ENCODE peak calls at places on chromosomes 7 and 10, in seven cellular contexts. O is HepG2, J is GM12865, X is PC-9, I is fibroblast of lung, S is spleen, V is lower lobe of right lung. T is an unnamed sample.

GRCh38 chr10:70272925-70273316 is 10.9 kb downstream of the NPFFR1 start:
- DNase-seq in O (no peak), J (peak), X (peak), I (no peak), S (no peak), V (no peak), T (peak)

GRCh38 chr7:79874797-79875196 is 259.8 kb upstream of the GNAI1 start:
- DNase-seq in O (no peak), J (no peak), X (no peak), I (no peak), S (no peak), V (no peak), T (no peak)

GRCh38 chr10:120188950-120189349 is 268.1 kb upstream of the PLPP4 start:
- DNase-seq in O (no peak), J (no peak), X (no peak), I (no peak), S (no peak), V (no peak), T (no peak)

GRCh38 chr7:49775949-49776443 is 2.6 kb downstream of the VWC2 start:
- DNase-seq in O (no peak), J (no peak), X (no peak), I (no peak), S (no peak), V (no peak), T (no peak)

GRCh38 chr7:16318989-16319915 is 102.1 kb downstream of the CRPPA start:
- DNase-seq in O (no peak), J (no peak), X (peak), I (peak), S (no peak), V (no peak), T (no peak)

GRCh38 chr7:130949550-130949949 is 215.5 kb upstream of the KLF14 start:
- DNase-seq in O (no peak), J (no peak), X (no peak), I (no peak), S (no peak), V (no peak), T (no peak)

GRCh38 chr10:3783721-3784432 is 1.1 kb downstream of the KLF6 start:
- DNase-seq in O (peak), J (peak), X (peak), I (peak), S (no peak), V (no peak), T (no peak)

GRCh38 chr7:77757589-77757988 is 40.6 kb downstream of the TMEM60 start:
- DNase-seq in O (no peak), J (peak), X (no peak), I (no peak), S (peak), V (no peak), T (no peak)

GRCh38 chr10:114028425-114028824 is 15.2 kb upstream of the ADRB1 start:
- DNase-seq in O (no peak), J (no peak), X (no peak), I (no peak), S (no peak), V (no peak), T (no peak)

GRCh38 chr10:115624448-115624847 is 531.3 kb downstream of the ATRNL1 start:
- DNase-seq in O (peak), J (no peak), X (no peak), I (peak), S (no peak), V (no peak), T (no peak)

GRCh38 chr7:35036361-35037171 is 719 bp downstream of the DPY19L1 start:
- DNase-seq in O (peak), J (peak), X (peak), I (peak), S (peak), V (peak), T (peak)

GRCh38 chr7:28142650-28143049 is 37.9 kb downstream of the JAZF1 start:
- DNase-seq in O (no peak), J (no peak), X (no peak), I (no peak), S (no peak), V (no peak), T (no peak)

GRCh38 chr7:90579181-90579688 is 16.9 kb upstream of the CDK14 start:
- DNase-seq in O (no peak), J (no peak), X (peak), I (peak), S (no peak), V (no peak), T (no peak)

GRCh38 chr10:132899054-132899750 is 43.2 kb downstream of the CFAP46 start:
- DNase-seq in O (no peak), J (no peak), X (no peak), I (no peak), S (peak), V (peak), T (no peak)

GRCh38 chr10:76647276-76647675 is 990.3 kb downstream of the KCNMA1 start:
- DNase-seq in O (no peak), J (no peak), X (no peak), I (peak), S (no peak), V (no peak), T (no peak)

GRCh38 chr7:82694020-82694419 is 250.4 kb upstream of the CACNA2D1 start:
- DNase-seq in O (no peak), J (no peak), X (no peak), I (peak), S (no peak), V (no peak), T (no peak)

GRCh38 chr7:133139350-133139749 is 57.5 kb upstream of the CHCHD3 start:
- DNase-seq in O (peak), J (peak), X (no peak), I (peak), S (no peak), V (no peak), T (no peak)

GRCh38 chr10:131312261-131312801 is 810 bp upstream of the TCERG1L start:
- DNase-seq in O (no peak), J (no peak), X (no peak), I (no peak), S (peak), V (no peak), T (no peak)
- H3K4me3 ChIP-seq in O (no peak), J (no peak), X (no peak), I (no peak), S (no peak), V (peak), T (no peak)

GRCh38 chr10:110504111-110504735 is 6.5 kb downstream of the DUSP5 start:
- DNase-seq in O (no peak), J (peak), X (no peak), I (peak), S (no peak), V (peak), T (peak)

GRCh38 chr10:110506448-110506847 is 8.7 kb downstream of the DUSP5 start:
- DNase-seq in O (no peak), J (no peak), X (no peak), I (no peak), S (no peak), V (no peak), T (no peak)

GRCh38 chr10:110503528-110504110 is 5.9 kb downstream of the DUSP5 start:
- DNase-seq in O (no peak), J (no peak), X (no peak), I (no peak), S (no peak), V (no peak), T (no peak)

GRCh38 chr10:110507303-110507702 is 9.6 kb downstream of the DUSP5 start:
- DNase-seq in O (no peak), J (no peak), X (no peak), I (no peak), S (no peak), V (no peak), T (no peak)

GRCh38 chr10:110505130-110505815 is 7.6 kb downstream of the DUSP5 start:
- DNase-seq in O (no peak), J (no peak), X (no peak), I (no peak), S (no peak), V (no peak), T (no peak)
- H3K4me3 ChIP-seq in O (no peak), J (no peak), X (no peak), I (no peak), S (no peak), V (no peak), T (no peak)

GRCh38 chr7:44311561-44312495 is 13.6 kb downstream of the CAMK2B start:
- DNase-seq in O (no peak), J (no peak), X (no peak), I (no peak), S (peak), V (no peak), T (no peak)
- H3K4me3 ChIP-seq in O (no peak), J (no peak), X (no peak), I (no peak), S (no peak), V (no peak), T (no peak)

GRCh38 chr7:102039706-102040105 is 222.3 kb downstream of the CUX1 start:
- DNase-seq in O (no peak), J (no peak), X (no peak), I (no peak), S (no peak), V (no peak), T (no peak)
- H3K4me3 ChIP-seq in O (no peak), J (no peak), X (no peak), I (no peak), S (no peak), V (no peak), T (no peak)

GRCh38 chr10:51696251-51696650 is 3.1 kb downstream of the CSTF2T start:
- DNase-seq in O (no peak), J (no peak), X (no peak), I (no peak), S (no peak), V (no peak), T (no peak)
- H3K4me3 ChIP-seq in O (no peak), J (no peak), X (no peak), I (no peak), S (no peak), V (no peak), T (no peak)

DNA sequence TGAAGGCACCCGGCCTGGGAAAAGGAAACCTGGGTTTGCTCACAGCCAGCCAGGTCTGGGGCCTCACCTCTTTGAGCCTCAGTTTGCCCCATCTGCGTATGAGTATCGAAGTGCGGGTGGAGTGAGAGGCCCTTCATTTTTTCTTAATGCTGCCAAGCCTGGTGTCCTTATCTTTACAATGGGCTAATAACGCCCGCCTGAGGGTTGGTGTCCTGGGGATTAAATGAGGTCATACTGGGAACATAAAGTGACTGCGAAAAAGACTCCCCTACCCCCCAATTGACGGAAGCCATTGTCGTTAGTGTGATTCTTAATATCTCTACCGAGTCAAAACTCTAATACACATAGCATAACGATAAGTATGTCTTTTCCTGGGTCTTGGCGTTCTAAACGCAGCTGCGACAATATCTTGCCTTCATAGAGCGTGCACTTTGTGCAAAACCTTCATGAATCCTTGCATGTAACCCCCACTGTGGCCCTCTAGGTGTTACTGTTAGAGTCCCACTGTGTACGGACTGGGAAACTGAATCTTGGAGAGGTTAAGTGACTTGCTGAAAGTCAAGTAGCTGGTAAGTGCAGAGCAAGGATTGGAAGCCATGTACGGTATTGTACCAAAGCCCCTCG is 11.4 kb upstream of the GRB10 start:
- DNase-seq in O (no peak), J (no peak), X (no peak), I (no peak), S (no peak), V (no peak), T (no peak)
- H3K4me3 ChIP-seq in O (peak), J (no peak), X (peak), I (peak), S (peak), V (peak), T (no peak)

GRCh38 chr7:12110425-12110824 is 100.7 kb upstream of the TMEM106B start:
- DNase-seq in O (no peak), J (no peak), X (no peak), I (no peak), S (no peak), V (no peak), T (no peak)

GRCh38 chr7:12107841-12108249 is 103.2 kb upstream of the TMEM106B start:
- DNase-seq in O (peak), J (no peak), X (peak), I (peak), S (no peak), V (no peak), T (no peak)

GRCh38 chr7:12111461-12112405 is 99.4 kb upstream of the TMEM106B start:
- DNase-seq in O (no peak), J (no peak), X (no peak), I (peak), S (peak), V (peak), T (no peak)
- H3K4me3 ChIP-seq in O (no peak), J (no peak), X (no peak), I (no peak), S (no peak), V (peak), T (no peak)

DNA sequence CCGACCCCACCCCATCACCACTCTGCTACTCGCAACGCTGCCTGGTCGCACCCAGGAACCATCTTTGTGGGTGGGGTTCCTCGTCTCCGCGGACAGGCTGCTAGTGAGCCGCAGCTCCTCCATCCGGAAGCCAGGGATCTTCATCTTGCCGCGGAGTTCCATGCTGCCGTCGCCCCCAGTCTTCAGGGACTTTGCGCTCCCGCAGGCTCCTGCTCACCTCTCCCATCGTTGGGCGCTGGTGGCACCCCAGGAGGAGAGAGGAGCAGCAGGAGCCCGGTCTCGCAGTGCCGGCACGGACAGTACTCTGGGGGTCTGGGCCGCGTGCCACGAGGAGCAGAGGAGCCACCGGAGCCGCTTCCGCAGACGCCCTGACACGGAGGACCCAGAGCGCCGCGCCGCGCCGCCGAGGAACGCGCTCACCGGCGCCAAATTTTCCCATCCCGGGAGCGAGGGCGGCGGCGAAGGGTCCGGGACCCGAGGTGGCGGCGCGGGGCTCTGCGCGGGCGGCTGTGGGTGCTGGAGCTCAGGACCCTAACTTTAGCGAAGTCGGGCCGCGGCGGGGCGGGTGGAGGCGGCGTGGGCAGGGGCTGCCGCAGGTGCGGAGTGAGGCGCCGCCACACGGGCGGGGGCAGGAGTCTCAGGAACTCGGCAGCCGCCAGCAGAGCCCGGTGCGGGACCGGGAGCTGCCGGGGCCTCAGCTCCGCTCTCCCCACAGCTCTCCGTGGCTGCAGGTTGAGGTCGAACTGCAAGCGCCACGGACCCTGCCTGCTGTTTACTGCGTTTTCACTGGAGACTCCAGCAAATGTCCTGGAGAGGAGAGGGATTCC is 750.2 kb upstream of the SORCS1 start:
- DNase-seq in O (no peak), J (no peak), X (no peak), I (peak), S (peak), V (peak), T (peak)
- H3K4me3 ChIP-seq in O (no peak), J (no peak), X (no peak), I (no peak), S (no peak), V (peak), T (no peak)

GRCh38 chr10:71998840-71999194 is 34.6 kb downstream of the CHST3 start:
- DNase-seq in O (peak), J (no peak), X (peak), I (peak), S (peak), V (no peak), T (no peak)

GRCh38 chr10:71998119-71998839 is 34.1 kb downstream of the CHST3 start:
- DNase-seq in O (no peak), J (no peak), X (no peak), I (no peak), S (peak), V (no peak), T (no peak)

GRCh38 chr10:72001026-72001380 is 36.8 kb downstream of the CHST3 start:
- DNase-seq in O (no peak), J (no peak), X (no peak), I (no peak), S (no peak), V (no peak), T (no peak)

GRCh38 chr10:72000073-72001025 is 36.2 kb downstream of the CHST3 start:
- DNase-seq in O (no peak), J (no peak), X (no peak), I (no peak), S (no peak), V (no peak), T (no peak)

DNA sequence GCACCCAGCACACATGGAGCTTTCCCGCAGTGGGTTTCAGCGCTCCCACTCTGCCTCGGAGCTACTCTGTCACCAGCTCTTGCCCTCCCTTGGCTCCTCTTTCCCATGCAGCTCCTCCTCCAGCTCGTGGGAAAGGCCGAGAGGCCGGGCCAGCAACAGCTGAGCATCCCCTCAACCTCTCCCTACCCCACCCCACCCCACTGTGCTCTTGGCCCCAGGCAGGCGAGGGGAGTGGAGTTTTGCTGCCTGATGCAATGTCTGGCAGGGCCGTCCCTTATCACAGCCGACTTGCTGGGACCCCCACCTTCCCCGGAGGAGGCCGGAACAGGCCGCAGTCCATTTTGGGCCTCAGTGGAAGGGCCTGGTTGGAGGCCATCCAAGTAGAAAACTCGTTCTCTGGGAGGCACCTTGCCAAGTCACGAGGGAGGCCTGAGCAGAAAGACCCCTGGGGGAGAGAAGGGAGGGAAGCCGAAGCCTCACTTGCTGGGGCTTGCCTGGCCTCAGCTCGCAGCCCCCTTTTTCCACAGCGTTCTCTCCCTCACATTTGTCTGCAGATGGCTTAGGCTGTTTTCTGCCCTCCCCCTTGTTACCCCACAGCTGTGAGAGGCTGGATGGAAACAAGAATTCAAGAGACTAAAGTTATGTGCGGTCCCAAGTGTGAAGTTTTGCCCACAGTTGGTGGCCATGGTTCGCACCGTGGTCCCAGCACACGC is 35.3 kb downstream of the CHST3 start:
- DNase-seq in O (no peak), J (peak), X (no peak), I (peak), S (peak), V (no peak), T (no peak)
- H3K4me3 ChIP-seq in O (no peak), J (no peak), X (no peak), I (no peak), S (no peak), V (no peak), T (no peak)

DNA sequence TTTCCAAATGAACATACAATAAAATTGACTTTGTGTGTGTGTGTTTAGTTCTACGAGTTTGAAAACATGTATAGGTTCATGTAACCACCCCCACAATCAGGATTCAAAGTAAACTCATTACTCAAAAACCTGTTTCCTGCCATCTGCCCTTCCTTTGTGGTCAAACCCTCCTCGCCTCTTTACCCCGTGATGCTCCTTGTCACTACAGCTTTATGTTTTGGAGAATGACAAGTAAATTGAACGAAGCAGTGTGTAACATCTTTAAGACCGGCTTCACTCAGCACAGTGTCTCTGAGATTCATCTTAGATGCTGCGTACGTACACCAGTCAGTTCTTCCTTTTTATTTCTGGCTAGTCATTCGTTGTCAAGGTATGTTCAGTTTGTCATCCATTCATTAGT is 54.6 kb upstream of the MKI67 start:
- DNase-seq in O (no peak), J (no peak), X (no peak), I (no peak), S (no peak), V (no peak), T (no peak)
- H3K4me3 ChIP-seq in O (no peak), J (no peak), X (no peak), I (no peak), S (no peak), V (no peak), T (no peak)

T was measured in GM06990.